ENCODE peak calls at places on chromosomes 7 and 10, in nine cellular contexts. S, A, O, Z, M, B, K, H and R are unnamed samples.

GRCh38 chr10:131641231-131641630 is 259.6 kb upstream of the PPP2R2D start:
- DNase-seq in H (peak), B (no peak), M (no peak), O (no peak), S (no peak), A (peak), Z (no peak), K (no peak), R (no peak)

GRCh38 chr7:70131807-70132565 is 533.7 kb downstream of the AUTS2 start:
- DNase-seq in S (no peak), H (no peak), M (no peak), A (no peak), O (no peak), K (no peak), Z (no peak), B (no peak), R (peak)

GRCh38 chr10:61898435-61898778 is 3.1 kb upstream of the ARID5B start:
- DNase-seq in M (no peak), S (no peak), B (no peak), K (no peak), Z (no peak), O (no peak), H (no peak), A (no peak), R (peak)

GRCh38 chr7:105530126-105530525 is 1.9 kb upstream of the RINT1 start:
- DNase-seq in B (no peak), K (no peak), O (no peak), Z (no peak), H (no peak), A (no peak), S (no peak), M (no peak), R (no peak)

GRCh38 chr10:86364551-86365345 is 1.8 kb downstream of the GRID1 start:
- DNase-seq in Z (no peak), O (no peak), B (no peak), M (no peak), S (no peak), H (no peak), K (no peak), A (no peak), R (peak)

GRCh38 chr7:129014501-129015101 is 40.3 kb downstream of the TNPO3 start:
- DNase-seq in B (no peak), M (no peak), K (no peak), O (no peak), S (no peak), Z (no peak), A (no peak), H (no peak), R (peak)

GRCh38 chr10:110016037-110016436 is 8.3 kb downstream of the ADD3 start:
- DNase-seq in Z (no peak), A (no peak), M (no peak), K (peak), S (no peak), H (peak), B (peak), O (peak), R (no peak)

GRCh38 chr7:117858731-117859130 is 14.5 kb downstream of the CTTNBP2 start:
- DNase-seq in B (no peak), H (no peak), O (no peak), M (no peak), Z (no peak), K (no peak), S (no peak), A (no peak), R (no peak)

GRCh38 chr7:18064242-18064838 is 36.7 kb upstream of the PRPS1L1 start:
- DNase-seq in H (peak), Z (peak), K (peak), A (no peak), B (peak), S (no peak), O (peak), M (no peak), R (peak)

GRCh38 chr7:138170959-138171703 is 94.9 kb downstream of the AKR1D1 start:
- DNase-seq in O (no peak), S (no peak), A (peak), Z (no peak), M (no peak), B (no peak), K (no peak), H (no peak), R (no peak)

GRCh38 chr10:130360826-130361311 is 224.7 kb downstream of the GLRX3 start:
- DNase-seq in K (no peak), H (no peak), B (peak), A (no peak), O (no peak), Z (no peak), M (no peak), S (no peak), R (no peak)

GRCh38 chr10:21352886-21353285 is 172.6 kb downstream of the SKIDA1 start:
- DNase-seq in M (no peak), H (no peak), B (no peak), A (peak), S (no peak), O (no peak), Z (no peak), K (no peak), R (no peak)

GRCh38 chr10:69130251-69130650 is 6.3 kb downstream of the VPS26A start:
- DNase-seq in O (no peak), M (no peak), H (no peak), K (no peak), A (no peak), B (no peak), Z (no peak), S (no peak), R (no peak)

GRCh38 chr7:129975309-129975708 is 22.5 kb upstream of the UBE2H start:
- DNase-seq in Z (no peak), A (no peak), O (no peak), M (no peak), H (no peak), S (no peak), K (no peak), B (no peak), R (no peak)

GRCh38 chr10:51244308-51244707 is 170.0 kb downstream of the PRKG1 start:
- DNase-seq in H (no peak), A (no peak), O (no peak), M (no peak), S (no peak), Z (no peak), B (no peak), K (no peak), R (no peak)

GRCh38 chr10:122189185-122189584 is 81.9 kb upstream of the BTBD16 start:
- DNase-seq in H (no peak), Z (no peak), K (no peak), O (no peak), B (no peak), A (no peak), S (no peak), M (no peak), R (no peak)

GRCh38 chr10:42827201-42827600 is 44.6 kb downstream of the BMS1 start:
- DNase-seq in A (no peak), O (no peak), S (no peak), K (no peak), Z (no peak), H (no peak), B (peak), M (no peak), R (peak)

GRCh38 chr7:16078076-16078952 is 343.0 kb downstream of the CRPPA start:
- DNase-seq in B (peak), S (peak), M (no peak), K (peak), H (peak), Z (peak), O (peak), A (no peak), R (peak)

GRCh38 chr10:60661627-60662026 is 116.7 kb upstream of the CDK1 start:
- DNase-seq in O (no peak), H (no peak), S (peak), B (no peak), M (peak), A (no peak), Z (no peak), K (peak), R (no peak)

GRCh38 chr10:11612004-11613001 is 853 bp upstream of the USP6NL start:
- DNase-seq in B (no peak), Z (peak), S (no peak), M (no peak), H (no peak), A (no peak), O (peak), K (no peak), R (peak)

GRCh38 chr10:126597206-126597605 is 73.3 kb downstream of the C10orf90 start:
- DNase-seq in O (no peak), H (no peak), M (no peak), K (no peak), B (no peak), S (no peak), A (no peak), Z (no peak), R (no peak)

GRCh38 chr7:124276005-124276606 is 243.2 kb upstream of the TMEM229A start:
- DNase-seq in Z (peak), S (peak), H (peak), B (peak), O (peak), K (peak), M (peak), A (no peak), R (peak)

GRCh38 chr10:21975378-21975990 is 28.0 kb downstream of the DNAJC1 start:
- DNase-seq in A (no peak), H (peak), O (no peak), B (peak), M (no peak), Z (no peak), S (no peak), K (no peak), R (no peak)

GRCh38 chr7:120226188-120226587 is 46.8 kb upstream of the KCND2 start:
- DNase-seq in K (no peak), O (no peak), Z (no peak), H (no peak), S (no peak), A (no peak), B (no peak), M (no peak), R (no peak)

GRCh38 chr10:100930368-100930767 is 17.6 kb downstream of the SLF2 start:
- DNase-seq in A (no peak), K (peak), M (no peak), H (peak), O (no peak), Z (no peak), B (no peak), S (no peak), R (no peak)

GRCh38 chr10:42113158-42113450 is 525.3 kb downstream of the ZNF33B start:
- DNase-seq in M (no peak), S (no peak), K (no peak), Z (no peak), A (no peak), B (peak), O (no peak), H (no peak), R (no peak)

GRCh38 chr7:98764946-98765345 is 104.9 kb downstream of the TMEM130 start:
- DNase-seq in O (no peak), B (no peak), M (no peak), H (no peak), A (no peak), Z (no peak), K (no peak), S (no peak), R (no peak)

GRCh38 chr10:116226053-116226452 is 47.0 kb downstream of the GFRA1 start:
- DNase-seq in K (no peak), B (no peak), A (no peak), O (no peak), M (no peak), H (no peak), S (no peak), Z (no peak), R (no peak)

GRCh38 chr7:4663239-4663638 is 18.9 kb upstream of the FOXK1 start:
- DNase-seq in K (no peak), O (no peak), A (no peak), B (no peak), S (no peak), M (no peak), Z (peak), H (no peak), R (no peak)

GRCh38 chr10:2202401-2202800 is 465.1 kb upstream of the ADARB2 start:
- DNase-seq in A (no peak), Z (no peak), B (no peak), O (no peak), H (no peak), K (no peak), M (peak), S (no peak), R (no peak)

GRCh38 chr10:71998840-71999194 is 34.6 kb downstream of the CHST3 start:
- DNase-seq in B (peak), O (peak), M (peak), A (no peak), S (no peak), K (peak), Z (peak), H (peak), R (peak)

GRCh38 chr10:95260909-95261552 is 29.8 kb downstream of the PDLIM1 start:
- DNase-seq in O (no peak), Z (no peak), B (no peak), M (no peak), S (no peak), A (no peak), H (no peak), K (no peak), R (no peak)

GRCh38 chr7:39504963-39505362 is 61.2 kb upstream of the YAE1 start:
- DNase-seq in H (no peak), S (peak), B (no peak), K (peak), O (no peak), Z (peak), M (no peak), A (no peak), R (no peak)

GRCh38 chr7:98860069-98860468 is 9.7 kb downstream of the TMEM130 start:
- DNase-seq in M (no peak), S (no peak), H (no peak), K (no peak), B (peak), Z (no peak), O (no peak), A (no peak), R (no peak)

GRCh38 chr10:128318868-128319267 is 192.6 kb upstream of the MKI67 start:
- DNase-seq in O (no peak), Z (no peak), M (no peak), H (no peak), B (peak), A (no peak), K (no peak), S (no peak), R (no peak)

DNA sequence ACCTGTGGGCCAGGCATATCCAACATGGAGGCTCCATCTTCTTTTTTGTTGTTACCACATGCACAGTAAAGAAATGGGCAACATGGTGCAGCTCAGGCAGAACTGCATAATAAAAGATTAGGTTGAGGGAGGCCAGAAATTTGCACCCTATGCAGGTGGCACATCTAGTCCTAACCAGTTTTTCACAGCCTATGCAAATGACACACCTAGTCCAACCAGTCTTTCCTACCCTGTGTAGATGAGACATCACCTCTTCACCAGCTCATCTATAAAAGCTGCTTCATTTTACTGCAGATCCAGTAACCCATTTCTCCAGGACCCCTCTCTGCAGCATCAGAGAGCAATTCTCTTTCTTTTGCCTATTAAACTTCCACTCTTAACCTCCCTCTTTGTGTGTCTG is 411.0 kb upstream of the PCDH15 start:
- DNase-seq in A (no peak), Z (no peak), O (no peak), M (no peak), K (no peak), S (no peak), B (no peak), H (no peak), R (no peak)
- TF ChIP-seq MAX in A (no peak), Z (no peak), O (no peak), M (no peak), K (no peak), S (no peak), B (no peak), H (no peak), R (no peak)

GRCh38 chr7:67487316-67487715 is 490.7 kb downstream of the TYW1 start:
- DNase-seq in B (no peak), H (no peak), M (no peak), A (no peak), K (no peak), Z (no peak), O (no peak), S (no peak), R (no peak)

GRCh38 chr7:67489881-67490280 is 493.2 kb downstream of the TYW1 start:
- DNase-seq in Z (no peak), H (no peak), K (no peak), M (no peak), B (no peak), S (no peak), A (no peak), O (no peak), R (no peak)

GRCh38 chr7:67484244-67484751 is 487.7 kb downstream of the TYW1 start:
- DNase-seq in A (no peak), K (peak), M (peak), Z (peak), O (peak), H (peak), B (peak), S (peak), R (peak)
- H3K4me3 ChIP-seq in A (no peak), K (peak), M (no peak), Z (no peak), O (no peak), H (peak), B (peak), S (no peak), R (no peak)

DNA sequence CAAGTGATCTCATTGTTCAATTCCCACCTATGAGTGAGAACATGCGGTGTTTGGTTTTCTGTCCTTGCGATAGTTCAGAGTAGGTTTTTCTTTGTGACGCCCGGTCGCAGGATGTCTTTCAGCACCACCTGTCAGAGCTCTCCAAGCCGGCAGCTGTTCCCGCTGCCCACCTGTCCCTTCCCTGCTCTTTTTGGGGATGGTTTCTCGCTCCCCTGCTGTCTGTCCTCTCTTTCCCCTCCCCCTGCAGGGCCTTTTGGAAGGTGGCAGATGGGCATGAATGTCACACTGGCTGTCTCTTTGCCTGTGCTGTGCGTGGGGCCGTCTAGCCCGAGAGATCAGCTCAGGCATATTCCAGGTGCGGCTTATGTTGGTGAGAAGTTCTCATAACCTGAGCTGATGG is 137.0 kb downstream of the GRK5 start:
- DNase-seq in A (no peak), H (no peak), M (no peak), O (no peak), S (no peak), Z (no peak), K (no peak), B (no peak), R (no peak)
- TF ChIP-seq MAX in A (no peak), H (no peak), M (no peak), O (no peak), S (no peak), Z (no peak), K (no peak), B (no peak), R (no peak)

GRCh38 chr7:1567082-1567771 is 2.6 kb downstream of the PSMG3 start:
- DNase-seq in O (no peak), A (no peak), M (no peak), K (peak), Z (peak), S (peak), H (no peak), B (no peak), R (peak)
- H3K4me3 ChIP-seq in O (no peak), A (no peak), M (no peak), K (no peak), Z (no peak), S (peak), H (no peak), B (no peak), R (no peak)

GRCh38 chr7:148337566-148337965 is 253.0 kb upstream of the C7orf33 start:
- DNase-seq in H (no peak), O (no peak), Z (no peak), M (no peak), B (no peak), A (no peak), S (no peak), K (no peak), R (no peak)
- TF ChIP-seq MAX in H (no peak), O (no peak), Z (no peak), M (no peak), B (no peak), A (no peak), S (no peak), K (no peak), R (no peak)

GRCh38 chr7:142799483-142799882 is 28.7 kb downstream of the PRSS2 start:
- DNase-seq in S (no peak), O (no peak), K (no peak), B (no peak), Z (no peak), H (no peak), M (no peak), A (no peak), R (no peak)
- H3K4me3 ChIP-seq in S (no peak), O (no peak), K (no peak), B (no peak), Z (no peak), H (no peak), M (no peak), A (no peak), R (no peak)

GRCh38 chr10:112773783-112774182 is 176.3 kb upstream of the TCF7L2 start:
- DNase-seq in S (no peak), H (no peak), Z (no peak), B (no peak), M (no peak), K (no peak), O (no peak), A (no peak), R (no peak)

GRCh38 chr10:112774210-112774609 is 175.8 kb upstream of the TCF7L2 start:
- DNase-seq in M (no peak), B (no peak), H (peak), Z (no peak), A (no peak), O (no peak), S (no peak), K (no peak), R (no peak)

GRCh38 chr10:112774808-112775207 is 175.2 kb upstream of the TCF7L2 start:
- DNase-seq in O (no peak), M (no peak), H (no peak), A (no peak), S (no peak), K (no peak), B (no peak), Z (no peak), R (no peak)

GRCh38 chr10:112775347-112775746 is 174.7 kb upstream of the TCF7L2 start:
- DNase-seq in Z (no peak), S (no peak), A (no peak), M (no peak), H (peak), K (peak), B (no peak), O (no peak), R (no peak)

DNA sequence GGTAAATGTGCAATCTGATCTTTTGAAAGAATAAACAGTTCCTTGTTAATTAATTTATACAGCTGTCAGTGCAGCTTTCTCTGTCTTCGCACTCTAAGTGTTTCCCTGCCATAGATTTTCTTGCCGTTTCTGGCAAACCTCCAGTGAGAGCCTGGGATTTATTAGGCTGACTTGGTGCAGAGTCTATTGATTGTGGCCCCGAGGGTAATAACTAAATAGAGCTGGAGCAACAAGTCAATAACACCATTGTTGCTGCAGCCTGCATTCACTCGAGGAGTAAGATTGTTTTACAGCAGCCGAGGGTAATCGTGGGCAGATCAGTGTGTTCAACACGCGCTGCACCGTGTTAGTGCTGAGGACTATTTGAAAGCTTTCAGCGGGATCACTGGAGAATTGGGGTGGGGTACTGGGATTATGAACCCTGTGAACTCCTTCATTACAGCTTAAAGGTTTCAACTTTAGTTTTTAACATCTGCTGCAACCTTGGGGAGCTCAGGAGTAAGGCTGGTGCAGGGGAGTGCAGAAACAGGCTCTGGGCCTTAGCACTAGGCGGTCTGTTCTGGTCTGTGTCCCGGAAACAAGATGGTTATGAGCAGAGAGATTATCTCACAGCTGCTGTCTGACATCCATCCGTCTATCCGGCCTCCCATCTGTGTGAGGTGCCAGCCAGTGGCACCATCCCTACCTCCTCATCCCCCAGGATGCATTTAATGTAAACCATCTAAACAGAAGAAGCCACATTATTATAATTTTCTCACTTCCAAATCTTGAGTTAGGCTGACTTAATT is 174.0 kb upstream of the TCF7L2 start:
- DNase-seq in O (no peak), B (peak), S (no peak), A (no peak), K (no peak), H (peak), Z (no peak), M (no peak), R (no peak)
- TF ChIP-seq MAX in O (no peak), B (no peak), S (no peak), A (no peak), K (no peak), H (no peak), Z (no peak), M (no peak), R (no peak)